ENCODE peak calls at places on chromosomes 3 and 15, in seven cellular contexts. S, P, W, R, U, Y and Q are unnamed samples.

GRCh38 chr15:71443538-71443937 is 328.3 kb downstream of the THSD4 start:
- DNase-seq in R (peak), U (peak), S (peak), P (no peak), W (no peak), Y (no peak), Q (no peak)

GRCh38 chr3:152139651-152140050 is 129.1 kb upstream of the MBNL1 start:
- DNase-seq in Y (no peak), P (no peak), S (no peak), U (no peak), R (no peak), W (no peak), Q (no peak)

GRCh38 chr3:157282261-157283191 is 122.6 kb upstream of the CCNL1 start:
- DNase-seq in U (peak), W (no peak), R (peak), P (no peak), S (no peak), Y (no peak), Q (no peak)

GRCh38 chr3:145550522-145550921 is 610.5 kb downstream of the PLOD2 start:
- DNase-seq in W (no peak), S (no peak), R (no peak), U (no peak), P (no peak), Y (no peak), Q (no peak)

GRCh38 chr3:172373912-172374311 is 74.3 kb downstream of the GHSR start:
- DNase-seq in P (no peak), S (no peak), U (no peak), R (no peak), W (no peak), Y (no peak), Q (no peak)

GRCh38 chr3:53253707-53254106 is 2.1 kb downstream of the TKT start:
- DNase-seq in U (no peak), W (peak), S (no peak), Y (no peak), P (no peak), R (no peak), Q (no peak)

GRCh38 chr3:120113128-120114116 is 19.2 kb upstream of the GSK3B start:
- DNase-seq in S (no peak), Y (no peak), P (peak), U (peak), W (no peak), R (peak), Q (no peak)

GRCh38 chr15:44633603-44634002 is 29.9 kb downstream of the SPG11 start:
- DNase-seq in P (no peak), S (peak), W (no peak), R (no peak), U (peak), Y (no peak), Q (no peak)

GRCh38 chr15:52749250-52749649 is 40.9 kb downstream of the ONECUT1 start:
- DNase-seq in U (no peak), Y (no peak), P (no peak), S (no peak), W (no peak), R (no peak), Q (no peak)

GRCh38 chr3:58532794-58533220 is 4.2 kb downstream of the ACOX2 start:
- DNase-seq in P (no peak), R (peak), W (peak), Y (peak), S (peak), U (peak), Q (peak)

GRCh38 chr3:72441284-72441994 is 406.8 kb downstream of the SHQ1 start:
- DNase-seq in R (no peak), S (no peak), P (no peak), Y (no peak), W (no peak), U (no peak), Q (no peak)

GRCh38 chr15:85581495-85581894 is 201.1 kb downstream of the AKAP13 start:
- DNase-seq in W (no peak), Y (no peak), S (no peak), U (no peak), R (no peak), P (no peak), Q (no peak)